ENCODE peak calls at places on chromosome 2, in seven cellular contexts. One of them, this sample, is unnamed.

GRCh38 chr2:64661770-64662169 is 8.1 kb upstream of the SERTAD2 start:
- DNase-seq in lung: no peak
- DNase-seq in colonic mucosa: no peak
- DNase-seq in cardiac muscle cell: no peak
- DNase-seq in heart right ventricle: no peak
- DNase-seq in neural progenitor cell: no peak
- DNase-seq in mammary epithelial cell: no peak
- DNase-seq in this sample: no peak

GRCh38 chr2:236688563-236689392 is 119.2 kb downstream of the ACKR3 start:
- DNase-seq in lung: no peak
- DNase-seq in colonic mucosa: no peak
- DNase-seq in cardiac muscle cell: no peak
- DNase-seq in heart right ventricle: peak; percentile 54
- DNase-seq in neural progenitor cell: peak; percentile 23
- DNase-seq in mammary epithelial cell: no peak
- DNase-seq in this sample: no peak

GRCh38 chr2:86807462-86808275 is 17.0 kb upstream of the CD8A start:
- DNase-seq in lung: no peak
- DNase-seq in colonic mucosa: peak; percentile 60
- DNase-seq in cardiac muscle cell: peak; percentile 38
- DNase-seq in heart right ventricle: no peak
- DNase-seq in neural progenitor cell: peak; percentile 73
- DNase-seq in mammary epithelial cell: peak; percentile 80
- DNase-seq in this sample: peak; percentile 44

GRCh38 chr2:21050164-21050563 is 6.3 kb upstream of the APOB start:
- DNase-seq in lung: no peak
- DNase-seq in colonic mucosa: no peak
- DNase-seq in cardiac muscle cell: no peak
- DNase-seq in heart right ventricle: no peak
- DNase-seq in neural progenitor cell: no peak
- DNase-seq in mammary epithelial cell: no peak
- DNase-seq in this sample: no peak

GRCh38 chr2:183059561-183059960 is 19.0 kb upstream of the DUSP19 start:
- DNase-seq in lung: no peak
- DNase-seq in colonic mucosa: no peak
- DNase-seq in cardiac muscle cell: peak; percentile 79
- DNase-seq in heart right ventricle: no peak
- DNase-seq in neural progenitor cell: no peak
- DNase-seq in mammary epithelial cell: peak; percentile 93
- DNase-seq in this sample: no peak

GRCh38 chr2:181991171-181991885 is 5.7 kb downstream of the PPP1R1C start:
- DNase-seq in lung: no peak
- DNase-seq in colonic mucosa: no peak
- DNase-seq in cardiac muscle cell: no peak
- DNase-seq in heart right ventricle: no peak
- DNase-seq in neural progenitor cell: no peak
- DNase-seq in mammary epithelial cell: no peak
- DNase-seq in this sample: no peak

GRCh38 chr2:217314021-217314460 is 454.2 kb upstream of the TNP1 start:
- DNase-seq in lung: no peak
- DNase-seq in colonic mucosa: no peak
- DNase-seq in cardiac muscle cell: no peak
- DNase-seq in heart right ventricle: no peak
- DNase-seq in neural progenitor cell: no peak
- DNase-seq in mammary epithelial cell: no peak
- DNase-seq in this sample: no peak

GRCh38 chr2:12818416-12819097 is 101.8 kb downstream of the TRIB2 start:
- DNase-seq in lung: no peak
- DNase-seq in colonic mucosa: no peak
- DNase-seq in cardiac muscle cell: no peak
- DNase-seq in heart right ventricle: no peak
- DNase-seq in neural progenitor cell: no peak
- DNase-seq in mammary epithelial cell: no peak
- DNase-seq in this sample: no peak

GRCh38 chr2:57740905-57741304 is 305.7 kb upstream of the VRK2 start:
- DNase-seq in lung: no peak
- DNase-seq in colonic mucosa: no peak
- DNase-seq in cardiac muscle cell: no peak
- DNase-seq in heart right ventricle: no peak
- DNase-seq in neural progenitor cell: no peak
- DNase-seq in mammary epithelial cell: no peak
- DNase-seq in this sample: no peak

GRCh38 chr2:148875387-148876051 is 492 bp downstream of the KIF5C start:
- DNase-seq in lung: no peak
- DNase-seq in colonic mucosa: no peak
- DNase-seq in cardiac muscle cell: no peak
- DNase-seq in heart right ventricle: no peak
- DNase-seq in neural progenitor cell: no peak
- DNase-seq in mammary epithelial cell: no peak
- DNase-seq in this sample: no peak

GRCh38 chr2:236622201-236622600 is 52.6 kb downstream of the ACKR3 start:
- DNase-seq in lung: no peak
- DNase-seq in colonic mucosa: no peak
- DNase-seq in cardiac muscle cell: no peak
- DNase-seq in heart right ventricle: no peak
- DNase-seq in neural progenitor cell: no peak
- DNase-seq in mammary epithelial cell: no peak
- DNase-seq in this sample: no peak

GRCh38 chr2:40384714-40385113 is 67.2 kb downstream of the SLC8A1 start:
- DNase-seq in lung: no peak
- DNase-seq in colonic mucosa: no peak
- DNase-seq in cardiac muscle cell: peak; percentile 89
- DNase-seq in heart right ventricle: no peak
- DNase-seq in neural progenitor cell: no peak
- DNase-seq in mammary epithelial cell: peak; percentile 69
- DNase-seq in this sample: no peak

GRCh38 chr2:189204322-189204941 is 24.9 kb upstream of the COL5A2 start:
- DNase-seq in lung: no peak
- DNase-seq in colonic mucosa: no peak
- DNase-seq in cardiac muscle cell: peak; percentile 46
- DNase-seq in heart right ventricle: no peak
- DNase-seq in neural progenitor cell: no peak
- DNase-seq in mammary epithelial cell: peak; percentile 41
- DNase-seq in this sample: no peak

GRCh38 chr2:156083707-156084494 is 248.6 kb downstream of the NR4A2 start:
- DNase-seq in lung: no peak
- DNase-seq in colonic mucosa: peak; percentile 21
- DNase-seq in cardiac muscle cell: peak; percentile 9
- DNase-seq in heart right ventricle: peak; percentile 6
- DNase-seq in neural progenitor cell: no peak
- DNase-seq in mammary epithelial cell: peak; percentile 77
- DNase-seq in this sample: no peak

GRCh38 chr2:26363323-26363722 is 16.7 kb upstream of the ADGRF3 start:
- DNase-seq in lung: no peak
- DNase-seq in colonic mucosa: no peak
- DNase-seq in cardiac muscle cell: peak; percentile 18
- DNase-seq in heart right ventricle: no peak
- DNase-seq in neural progenitor cell: no peak
- DNase-seq in mammary epithelial cell: peak; percentile 88
- DNase-seq in this sample: no peak

GRCh38 chr2:182522428-182522896 is 95.6 kb upstream of the PDE1A start:
- DNase-seq in lung: no peak
- DNase-seq in colonic mucosa: no peak
- DNase-seq in cardiac muscle cell: peak; percentile 34
- DNase-seq in heart right ventricle: no peak
- DNase-seq in neural progenitor cell: peak; percentile 49
- DNase-seq in mammary epithelial cell: no peak
- DNase-seq in this sample: no peak

GRCh38 chr2:25323042-25323514 is 18.6 kb downstream of the DNMT3A start:
- DNase-seq in lung: no peak
- DNase-seq in colonic mucosa: no peak
- DNase-seq in cardiac muscle cell: peak; percentile 31
- DNase-seq in heart right ventricle: no peak
- DNase-seq in neural progenitor cell: peak; percentile 53
- DNase-seq in mammary epithelial cell: no peak
- DNase-seq in this sample: no peak

GRCh38 chr2:98601532-98602132 is 6.7 kb downstream of the COA5 start:
- DNase-seq in lung: no peak
- DNase-seq in colonic mucosa: no peak
- DNase-seq in cardiac muscle cell: peak; percentile 54
- DNase-seq in heart right ventricle: no peak
- DNase-seq in neural progenitor cell: peak; percentile 68
- DNase-seq in mammary epithelial cell: peak; percentile 33
- DNase-seq in this sample: no peak

GRCh38 chr2:177923323-177923722 is 149.3 kb downstream of the PDE11A start:
- DNase-seq in lung: no peak
- DNase-seq in colonic mucosa: no peak
- DNase-seq in cardiac muscle cell: no peak
- DNase-seq in heart right ventricle: no peak
- DNase-seq in neural progenitor cell: no peak
- DNase-seq in mammary epithelial cell: no peak
- DNase-seq in this sample: no peak

GRCh38 chr2:16035747-16036745 is 95.7 kb downstream of the MYCN start:
- DNase-seq in lung: no peak
- DNase-seq in colonic mucosa: no peak
- DNase-seq in cardiac muscle cell: no peak
- DNase-seq in heart right ventricle: no peak
- DNase-seq in neural progenitor cell: no peak
- DNase-seq in mammary epithelial cell: no peak
- DNase-seq in this sample: no peak

GRCh38 chr2:211823886-211824479 is 714.6 kb downstream of the ERBB4 start:
- DNase-seq in lung: no peak
- DNase-seq in colonic mucosa: no peak
- DNase-seq in cardiac muscle cell: no peak
- DNase-seq in heart right ventricle: no peak
- DNase-seq in neural progenitor cell: no peak
- DNase-seq in mammary epithelial cell: no peak
- DNase-seq in this sample: no peak

GRCh38 chr2:56749152-56749752 is 565.5 kb downstream of the CCDC85A start:
- DNase-seq in lung: no peak
- DNase-seq in colonic mucosa: no peak
- DNase-seq in cardiac muscle cell: peak; percentile 64
- DNase-seq in heart right ventricle: no peak
- DNase-seq in neural progenitor cell: peak; percentile 34
- DNase-seq in mammary epithelial cell: peak; percentile 28
- DNase-seq in this sample: no peak

GRCh38 chr2:175007510-175007909 is 2.3 kb upstream of the CHN1 start:
- DNase-seq in lung: no peak
- DNase-seq in colonic mucosa: no peak
- DNase-seq in cardiac muscle cell: no peak
- DNase-seq in heart right ventricle: no peak
- DNase-seq in neural progenitor cell: peak; percentile 62
- DNase-seq in mammary epithelial cell: no peak
- DNase-seq in this sample: no peak

GRCh38 chr2:14424478-14425390 is 207.8 kb upstream of the LRATD1 start:
- DNase-seq in lung: no peak
- DNase-seq in colonic mucosa: no peak
- DNase-seq in cardiac muscle cell: no peak
- DNase-seq in heart right ventricle: no peak
- DNase-seq in neural progenitor cell: no peak
- DNase-seq in mammary epithelial cell: no peak
- DNase-seq in this sample: no peak

GRCh38 chr2:14420851-14421250 is 211.7 kb upstream of the LRATD1 start:
- DNase-seq in lung: no peak
- DNase-seq in colonic mucosa: no peak
- DNase-seq in cardiac muscle cell: no peak
- DNase-seq in heart right ventricle: no peak
- DNase-seq in neural progenitor cell: no peak
- DNase-seq in mammary epithelial cell: peak; percentile 64
- DNase-seq in this sample: no peak

GRCh38 chr2:14425869-14426268 is 206.6 kb upstream of the LRATD1 start:
- DNase-seq in lung: no peak
- DNase-seq in colonic mucosa: no peak
- DNase-seq in cardiac muscle cell: no peak
- DNase-seq in heart right ventricle: no peak
- DNase-seq in neural progenitor cell: no peak
- DNase-seq in mammary epithelial cell: no peak
- DNase-seq in this sample: no peak

GRCh38 chr2:14423145-14423906 is 209.2 kb upstream of the LRATD1 start:
- DNase-seq in lung: no peak
- DNase-seq in colonic mucosa: peak; percentile 74
- DNase-seq in cardiac muscle cell: no peak
- DNase-seq in heart right ventricle: no peak
- DNase-seq in neural progenitor cell: no peak
- DNase-seq in mammary epithelial cell: no peak
- DNase-seq in this sample: no peak

DNA sequence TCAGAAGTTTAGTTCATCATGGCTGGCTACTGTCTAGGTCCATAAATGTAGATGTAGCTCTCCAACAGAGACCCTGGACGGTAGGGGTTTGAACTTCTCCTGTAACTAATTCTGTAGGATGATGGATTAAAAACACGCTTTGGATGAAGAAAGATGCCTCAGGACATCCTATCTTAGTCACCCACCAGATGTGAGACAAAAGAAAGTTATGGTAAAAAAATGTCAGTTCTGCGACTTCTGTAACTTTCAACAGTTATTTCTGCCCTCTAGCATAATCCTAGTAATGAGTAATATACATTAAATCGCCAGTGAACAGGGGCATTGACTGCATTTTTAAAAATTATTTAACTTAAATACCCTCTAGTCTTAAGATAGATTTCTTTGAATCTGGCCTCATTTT is 210.1 kb upstream of the LRATD1 start:
- DNase-seq in lung: no peak
- DNase-seq in colonic mucosa: no peak
- DNase-seq in cardiac muscle cell: no peak
- DNase-seq in heart right ventricle: no peak
- DNase-seq in neural progenitor cell: no peak
- DNase-seq in mammary epithelial cell: no peak
- DNase-seq in this sample: no peak
- H3K9me3 ChIP-seq in lung: peaks cover 2% of the 10 kb centered on the region
- H3K9me3 ChIP-seq in colonic mucosa: no peaks in the 10 kb centered on the region
- H3K9me3 ChIP-seq in cardiac muscle cell: no peaks in the 10 kb centered on the region
- H3K9me3 ChIP-seq in heart right ventricle: no peaks in the 10 kb centered on the region
- H3K9me3 ChIP-seq in neural progenitor cell: no peaks in the 10 kb centered on the region
- H3K9me3 ChIP-seq in mammary epithelial cell: no peaks in the 10 kb centered on the region
- H3K9me3 ChIP-seq in this sample: no peaks in the 10 kb centered on the region

GRCh38 chr2:239869272-239870155 is 155.6 kb downstream of the NDUFA10 start:
- DNase-seq in lung: peak; percentile 26
- DNase-seq in colonic mucosa: peak; percentile 9
- DNase-seq in cardiac muscle cell: no peak
- DNase-seq in heart right ventricle: no peak
- DNase-seq in neural progenitor cell: no peak
- DNase-seq in mammary epithelial cell: no peak
- DNase-seq in this sample: no peak
- H3K9me3 ChIP-seq in lung: peaks cover 4% of the 10 kb centered on the region
- H3K9me3 ChIP-seq in colonic mucosa: no peaks in the 10 kb centered on the region
- H3K9me3 ChIP-seq in cardiac muscle cell: peaks cover 2% of the 10 kb centered on the region
- H3K9me3 ChIP-seq in heart right ventricle: no peaks in the 10 kb centered on the region
- H3K9me3 ChIP-seq in neural progenitor cell: no peaks in the 10 kb centered on the region
- H3K9me3 ChIP-seq in mammary epithelial cell: peaks cover 27% of the 10 kb centered on the region
- H3K9me3 ChIP-seq in this sample: no peaks in the 10 kb centered on the region

DNA sequence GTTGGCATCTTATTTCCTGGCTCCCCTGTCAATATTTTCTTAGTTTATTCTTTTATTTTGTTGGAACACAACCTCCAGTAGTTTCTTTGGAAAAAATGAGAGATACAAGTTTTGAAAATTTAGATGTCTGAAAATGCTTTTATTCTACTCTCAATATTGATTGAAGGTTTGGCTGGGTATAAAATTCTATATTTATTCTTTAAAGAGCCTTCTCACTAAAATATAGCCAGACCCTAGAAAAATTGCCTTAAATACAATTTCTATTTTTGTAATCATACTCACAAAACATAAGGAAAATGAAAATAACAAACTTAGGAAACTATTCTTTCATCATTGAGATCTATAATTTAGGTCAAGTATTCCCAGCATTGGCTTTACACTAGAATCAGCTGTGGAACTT is 103.7 kb downstream of the CYP26B1 start:
- DNase-seq in lung: no peak
- DNase-seq in colonic mucosa: no peak
- DNase-seq in cardiac muscle cell: no peak
- DNase-seq in heart right ventricle: no peak
- DNase-seq in neural progenitor cell: no peak
- DNase-seq in mammary epithelial cell: no peak
- DNase-seq in this sample: no peak
- H3K9me3 ChIP-seq in lung: peaks cover 12% of the 10 kb centered on the region
- H3K9me3 ChIP-seq in colonic mucosa: no peaks in the 10 kb centered on the region
- H3K9me3 ChIP-seq in cardiac muscle cell: no peaks in the 10 kb centered on the region
- H3K9me3 ChIP-seq in heart right ventricle: no peaks in the 10 kb centered on the region
- H3K9me3 ChIP-seq in neural progenitor cell: no peaks in the 10 kb centered on the region
- H3K9me3 ChIP-seq in mammary epithelial cell: peaks cover 3% of the 10 kb centered on the region
- H3K9me3 ChIP-seq in this sample: no peaks in the 10 kb centered on the region

GRCh38 chr2:80748576-80748975 is 444.0 kb upstream of the LRRTM1 start:
- DNase-seq in lung: no peak
- DNase-seq in colonic mucosa: no peak
- DNase-seq in cardiac muscle cell: no peak
- DNase-seq in heart right ventricle: no peak
- DNase-seq in neural progenitor cell: no peak
- DNase-seq in mammary epithelial cell: no peak
- DNase-seq in this sample: no peak
- H3K9me3 ChIP-seq in lung: no peaks in the 10 kb centered on the region
- H3K9me3 ChIP-seq in colonic mucosa: no peaks in the 10 kb centered on the region
- H3K9me3 ChIP-seq in cardiac muscle cell: no peaks in the 10 kb centered on the region
- H3K9me3 ChIP-seq in heart right ventricle: no peaks in the 10 kb centered on the region
- H3K9me3 ChIP-seq in neural progenitor cell: no peaks in the 10 kb centered on the region
- H3K9me3 ChIP-seq in mammary epithelial cell: peaks cover 17% of the 10 kb centered on the region
- H3K9me3 ChIP-seq in this sample: no peaks in the 10 kb centered on the region